ENCODE peak calls at places on chromosomes 13 and 19, in eight cellular contexts. Q is thoracic aorta, R is pancreas, D is AG04450, V is heart right ventricle, B is BJ, W is nephron progenitor cell, P is GM12864. G is an unnamed sample.

GRCh38 chr13:77565635-77566034 is 30.1 kb downstream of the SCEL start:
- DNase-seq in Q (no peak), R (no peak), D (no peak), V (no peak), B (no peak), W (no peak), P (no peak), G (no peak)

GRCh38 chr19:51198641-51199040 is 26.2 kb upstream of the CD33 start:
- DNase-seq in Q (no peak), R (no peak), D (no peak), V (no peak), B (no peak), W (no peak), P (no peak), G (no peak)

GRCh38 chr13:27481766-27482165 is 31.4 kb upstream of the MTIF3 start:
- DNase-seq in Q (no peak), R (peak), D (no peak), V (no peak), B (no peak), W (peak), P (no peak), G (peak)

GRCh38 chr19:49591731-49592485 is 926 bp downstream of the PRR12 start:
- DNase-seq in Q (no peak), R (peak), D (no peak), V (peak), B (no peak), W (peak), P (no peak), G (peak)

GRCh38 chr13:75566658-75567057 is 17.1 kb downstream of the UCHL3 start:
- DNase-seq in Q (no peak), R (no peak), D (no peak), V (no peak), B (peak), W (no peak), P (no peak), G (no peak)

GRCh38 chr13:105603283-105603682 is 932.2 kb downstream of the EFNB2 start:
- DNase-seq in Q (no peak), R (no peak), D (no peak), V (no peak), B (no peak), W (no peak), P (no peak), G (no peak)

GRCh38 chr13:21420706-21421105 is 38.4 kb downstream of the ZDHHC20 start:
- DNase-seq in Q (no peak), R (no peak), D (no peak), V (no peak), B (no peak), W (no peak), P (no peak), G (no peak)

GRCh38 chr13:48153186-48153585 is 58.3 kb upstream of the MED4 start:
- DNase-seq in Q (no peak), R (no peak), D (no peak), V (no peak), B (no peak), W (no peak), P (no peak), G (no peak)

GRCh38 chr13:104779311-104779710 is 1713.1 kb upstream of the SLC10A2 start:
- DNase-seq in Q (no peak), R (no peak), D (peak), V (no peak), B (peak), W (peak), P (no peak), G (no peak)

GRCh38 chr19:9061879-9062278 is 25.0 kb upstream of the OR1M1 start:
- DNase-seq in Q (no peak), R (no peak), D (no peak), V (no peak), B (no peak), W (no peak), P (no peak), G (no peak)

GRCh38 chr13:106533101-106533939 is 2.1 kb downstream of the EFNB2 start:
- DNase-seq in Q (no peak), R (peak), D (peak), V (peak), B (no peak), W (peak), P (no peak), G (peak)

GRCh38 chr13:59259416-59260000 is 904.2 kb downstream of the DIAPH3 start:
- DNase-seq in Q (no peak), R (no peak), D (no peak), V (no peak), B (no peak), W (no peak), P (no peak), G (no peak)

GRCh38 chr13:59266478-59267063 is 897.2 kb downstream of the DIAPH3 start:
- DNase-seq in Q (no peak), R (no peak), D (no peak), V (no peak), B (no peak), W (no peak), P (no peak), G (no peak)

GRCh38 chr13:59263531-59263930 is 900.2 kb downstream of the DIAPH3 start:
- DNase-seq in Q (no peak), R (no peak), D (no peak), V (no peak), B (no peak), W (no peak), P (no peak), G (no peak)

GRCh38 chr13:59261928-59262488 is 901.7 kb downstream of the DIAPH3 start:
- DNase-seq in Q (no peak), R (no peak), D (no peak), V (no peak), B (no peak), W (no peak), P (no peak), G (no peak)
- TF ChIP-seq CTCF in Q (no peak), R (no peak), D (peak), V (no peak), B (peak), W (peak), P (peak), G (no peak)

GRCh38 chr13:99113351-99113750 is 87.3 kb upstream of the UBAC2 start:
- DNase-seq in Q (no peak), R (no peak), D (no peak), V (no peak), B (no peak), W (no peak), P (no peak), G (no peak)
- TF ChIP-seq CTCF in Q (no peak), R (no peak), D (no peak), V (no peak), B (no peak), W (no peak), P (no peak), G (no peak)

GRCh38 chr13:25469179-25469545 is 97.4 kb downstream of the ATP8A2 start:
- DNase-seq in Q (no peak), R (no peak), D (no peak), V (no peak), B (no peak), W (no peak), P (no peak), G (no peak)

GRCh38 chr13:25463496-25463895 is 91.7 kb downstream of the ATP8A2 start:
- DNase-seq in Q (no peak), R (no peak), D (no peak), V (no peak), B (no peak), W (no peak), P (no peak), G (no peak)

GRCh38 chr13:25473864-25474263 is 102.1 kb downstream of the ATP8A2 start:
- DNase-seq in Q (no peak), R (no peak), D (no peak), V (no peak), B (no peak), W (no peak), P (no peak), G (no peak)

GRCh38 chr13:25466880-25467279 is 95.1 kb downstream of the ATP8A2 start:
- DNase-seq in Q (no peak), R (no peak), D (no peak), V (no peak), B (no peak), W (no peak), P (no peak), G (no peak)

GRCh38 chr13:25468330-25469178 is 96.8 kb downstream of the ATP8A2 start:
- DNase-seq in Q (no peak), R (no peak), D (no peak), V (no peak), B (no peak), W (peak), P (no peak), G (no peak)
- TF ChIP-seq CTCF in Q (no peak), R (no peak), D (no peak), V (no peak), B (no peak), W (no peak), P (no peak), G (no peak)

GRCh38 chr19:10289167-10289835 is 451 bp upstream of the ICAM5 start:
- DNase-seq in Q (no peak), R (no peak), D (no peak), V (no peak), B (no peak), W (peak), P (peak), G (no peak)
- TF ChIP-seq CTCF in Q (no peak), R (no peak), D (no peak), V (no peak), B (peak), W (no peak), P (no peak), G (no peak)

DNA sequence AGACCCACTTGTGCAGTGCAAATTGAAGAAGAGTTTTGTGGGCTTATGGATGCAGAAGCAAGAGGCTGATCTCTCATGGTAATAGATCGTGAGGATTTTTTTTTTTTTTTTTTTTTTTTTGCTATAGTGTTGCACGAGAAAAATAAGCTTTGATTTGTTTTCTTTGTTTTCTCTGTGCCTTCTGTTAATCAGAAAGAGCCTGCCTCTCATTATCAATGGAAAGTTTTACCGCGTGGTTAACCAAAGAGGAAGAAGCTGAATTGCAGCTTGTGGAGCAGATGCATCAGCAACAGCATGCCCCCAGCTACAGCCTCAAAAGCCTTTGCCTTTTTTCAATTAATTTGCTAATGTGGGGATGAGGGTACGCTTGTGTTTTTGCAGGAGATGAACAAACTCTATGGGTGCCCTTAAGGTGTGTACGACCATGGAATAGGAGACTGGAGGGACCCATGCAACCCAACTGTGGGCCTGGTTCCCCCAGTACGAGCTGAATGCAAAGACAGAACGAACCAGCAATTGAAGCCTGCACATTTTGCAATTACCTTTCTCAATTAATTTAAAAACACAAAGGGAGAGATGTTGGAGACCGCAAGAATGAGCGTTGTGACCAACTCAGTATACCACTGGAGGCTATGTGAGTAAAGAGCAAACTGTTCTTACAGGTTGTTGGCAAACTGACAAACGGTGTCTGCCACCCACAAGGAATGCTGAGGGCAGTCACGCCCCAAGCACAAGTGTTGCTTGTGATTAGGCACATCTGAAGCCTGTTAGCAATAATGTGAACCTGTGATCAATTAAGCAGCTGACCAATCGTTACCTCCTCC is 58.6 kb upstream of the SPRY2 start:
- DNase-seq in Q (no peak), R (peak), D (no peak), V (no peak), B (no peak), W (no peak), P (no peak), G (peak)
- TF ChIP-seq CTCF in Q (no peak), R (no peak), D (no peak), V (no peak), B (no peak), W (no peak), P (no peak), G (no peak)

GRCh38 chr13:53200498-53201453 is 172.2 kb downstream of the OLFM4 start:
- DNase-seq in Q (no peak), R (peak), D (no peak), V (peak), B (no peak), W (peak), P (no peak), G (no peak)
- TF ChIP-seq CTCF in Q (peak), R (peak), D (peak), V (no peak), B (peak), W (peak), P (no peak), G (no peak)

GRCh38 chr19:40392123-40392522 is 2.1 kb upstream of the HIPK4 start:
- DNase-seq in Q (no peak), R (no peak), D (no peak), V (no peak), B (no peak), W (no peak), P (no peak), G (no peak)

GRCh38 chr19:40394816-40395210 is 4.8 kb upstream of the HIPK4 start:
- DNase-seq in Q (no peak), R (no peak), D (no peak), V (no peak), B (no peak), W (peak), P (no peak), G (no peak)

GRCh38 chr19:40390084-40390742 is at the start of gene HIPK4:
- DNase-seq in Q (no peak), R (no peak), D (no peak), V (no peak), B (no peak), W (no peak), P (no peak), G (no peak)

GRCh38 chr19:40393894-40394815 is 4.2 kb upstream of the HIPK4 start:
- DNase-seq in Q (no peak), R (no peak), D (no peak), V (no peak), B (no peak), W (no peak), P (no peak), G (no peak)

DNA sequence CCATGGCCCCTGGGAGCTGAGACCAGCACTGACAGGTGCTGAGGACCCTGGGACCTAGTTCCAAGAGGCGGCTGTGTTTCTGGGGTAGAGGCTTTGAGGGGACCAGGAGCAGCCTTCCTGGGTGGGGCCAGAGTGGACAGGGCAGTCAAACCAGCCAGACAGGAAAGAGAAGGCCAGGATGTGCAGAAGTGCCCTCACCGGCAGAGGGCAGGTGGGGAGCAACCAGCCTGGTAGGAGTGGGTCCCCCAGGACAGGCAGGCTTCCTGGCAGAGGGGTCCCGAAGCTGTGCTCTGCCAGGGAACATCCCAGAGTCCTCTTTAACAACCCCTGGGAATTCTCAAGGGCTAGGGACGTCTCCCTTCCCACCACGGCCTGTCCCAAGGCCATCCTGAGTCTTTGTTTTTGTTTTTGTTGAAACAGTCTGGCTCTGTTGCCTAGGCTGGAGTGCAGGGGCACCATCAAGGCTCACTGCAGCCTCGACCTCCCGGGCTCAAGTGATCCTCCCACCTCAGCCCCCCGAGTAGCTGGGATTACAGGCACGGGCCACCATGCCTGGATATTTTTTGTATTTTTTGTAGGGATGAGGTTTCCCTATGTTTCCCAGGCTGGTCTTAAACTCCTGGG is 3.0 kb upstream of the HIPK4 start:
- DNase-seq in Q (no peak), R (no peak), D (no peak), V (no peak), B (no peak), W (no peak), P (no peak), G (peak)
- TF ChIP-seq CTCF in Q (no peak), R (no peak), D (no peak), V (no peak), B (peak), W (no peak), P (peak), G (peak)

GRCh38 chr19:12550951-12551832 is at the start of gene ZNF564:
- DNase-seq in Q (peak), R (peak), D (peak), V (peak), B (peak), W (peak), P (peak), G (peak)

GRCh38 chr19:12555456-12555930 is 4.2 kb upstream of the ZNF564 start:
- DNase-seq in Q (no peak), R (no peak), D (no peak), V (no peak), B (no peak), W (no peak), P (no peak), G (no peak)
- TF ChIP-seq CTCF in Q (no peak), R (no peak), D (no peak), V (no peak), B (no peak), W (no peak), P (no peak), G (no peak)

DNA sequence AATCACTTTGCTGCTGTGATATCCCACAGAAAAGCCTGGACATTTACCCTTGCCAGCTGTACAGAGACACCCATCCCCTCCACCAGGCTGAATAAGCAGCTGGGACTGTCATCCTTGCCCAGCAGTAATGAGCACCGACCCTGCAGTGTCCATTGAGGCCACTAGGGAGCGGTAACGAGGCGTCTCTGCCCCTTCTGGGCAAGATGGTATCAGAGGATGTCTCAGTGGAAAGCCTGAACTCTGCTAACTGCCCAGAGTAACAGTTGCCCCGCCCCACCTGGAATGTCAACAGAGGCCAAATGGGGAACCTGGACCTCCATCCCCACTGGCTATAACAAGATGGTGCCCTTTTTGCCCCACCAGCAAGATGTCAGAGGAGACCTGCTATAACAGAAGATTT is 22.8 kb upstream of the CEACAM20 start:
- DNase-seq in Q (no peak), R (peak), D (no peak), V (peak), B (no peak), W (peak), P (no peak), G (peak)
- TF ChIP-seq CTCF in Q (no peak), R (no peak), D (peak), V (peak), B (peak), W (peak), P (peak), G (peak)